ENCODE peak calls at places on chromosomes 7 and 10, in seven cellular contexts. C, U, S, V, H, B and Q are unnamed samples.
A peak's percentile ranks its signal among the peaks of the same experiment; 100 is the strongest.

GRCh38 chr7:142355328-142355727 is 97.5 kb upstream of the PRSS58 start:
- DNase-seq in C (no peak), V (peak; percentile 24), H (no peak), B (no peak), S (peak; percentile 19), U (no peak), Q (no peak)

GRCh38 chr7:114130860-114131259 is 212.1 kb upstream of the PPP1R3A start:
- DNase-seq in S (no peak), C (peak; percentile 12), V (no peak), U (no peak), B (no peak), H (no peak), Q (peak; percentile 14)

GRCh38 chr7:155862088-155862487 is 49.8 kb upstream of the SHH start:
- DNase-seq in V (no peak), C (no peak), B (no peak), H (no peak), S (no peak), U (no peak), Q (no peak)

GRCh38 chr7:155338632-155339320 is 41.1 kb downstream of the INSIG1 start:
- DNase-seq in H (no peak), U (no peak), S (no peak), B (no peak), C (no peak), V (no peak), Q (no peak)

GRCh38 chr7:17651296-17651695 is 289.0 kb downstream of the SNX13 start:
- DNase-seq in C (no peak), H (no peak), B (no peak), U (no peak), S (no peak), V (no peak), Q (no peak)

GRCh38 chr10:60315311-60315710 is 74.4 kb downstream of the ANK3 start:
- DNase-seq in B (no peak), C (no peak), H (no peak), V (no peak), S (no peak), U (no peak), Q (no peak)

GRCh38 chr10:130244928-130245495 is 108.8 kb downstream of the GLRX3 start:
- DNase-seq in C (no peak), B (no peak), S (no peak), V (no peak), H (no peak), U (no peak), Q (no peak)

GRCh38 chr10:97454330-97455036 is 8.5 kb downstream of the ZDHHC16 start:
- DNase-seq in V (no peak), H (no peak), U (no peak), B (no peak), C (no peak), S (no peak), Q (no peak)

GRCh38 chr7:143299840-143300239 is 11.7 kb downstream of the CASP2 start:
- DNase-seq in U (no peak), S (no peak), B (peak; percentile 36), H (peak; percentile 79), V (no peak), C (no peak), Q (no peak)

DNA sequence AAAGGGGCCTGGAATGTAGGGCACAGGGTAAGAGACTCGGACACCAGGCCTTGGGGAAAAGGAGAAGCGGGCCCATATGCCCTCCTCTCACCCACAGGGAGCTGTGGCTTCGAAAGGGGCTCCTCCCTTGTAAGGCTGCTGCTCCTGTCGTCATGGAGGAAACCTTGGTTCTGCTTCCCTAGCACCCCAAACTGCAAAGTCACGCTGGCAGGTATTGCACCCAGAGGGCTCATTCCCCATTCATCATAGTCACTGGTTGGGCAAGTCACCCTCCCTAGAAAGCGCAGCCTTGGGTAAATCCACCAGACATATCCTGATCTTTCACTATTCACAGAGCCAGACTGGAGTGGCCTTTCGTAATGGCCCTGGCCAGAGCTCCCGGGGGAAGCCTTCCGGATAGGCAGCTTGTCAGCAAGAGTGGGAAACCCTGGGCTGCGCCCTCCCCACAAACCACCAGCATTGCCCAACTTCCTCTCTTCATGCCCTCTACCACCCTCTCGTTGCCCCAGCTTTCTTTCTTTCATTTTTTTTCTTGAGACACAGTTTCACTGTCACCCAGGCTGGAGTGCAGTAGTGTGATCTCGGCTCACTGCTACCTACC is 121.0 kb downstream of the HIP1 start:
- DNase-seq in S (no peak), C (no peak), U (peak; percentile 82), V (peak; percentile 43), B (peak; percentile 50), H (no peak), Q (peak; percentile 91)
- H3K4me3 ChIP-seq in S (no peak overlapping the region), C (no peak overlapping the region), U (no peak overlapping the region), V (no peak overlapping the region), B (no peak overlapping the region), H (no peak overlapping the region), Q (no peak overlapping the region)

GRCh38 chr10:122098924-122099323 is 110.0 kb downstream of the TACC2 start:
- DNase-seq in U (peak; percentile 93), C (no peak), B (no peak), S (no peak), V (no peak), H (no peak), Q (peak; percentile 23)

GRCh38 chr10:122097935-122098334 is 109.0 kb downstream of the TACC2 start:
- DNase-seq in S (no peak), V (no peak), C (no peak), U (no peak), B (no peak), H (no peak), Q (no peak)

GRCh38 chr10:122102146-122102866 is 113.3 kb downstream of the TACC2 start:
- DNase-seq in B (no peak), S (no peak), C (no peak), U (no peak), H (no peak), V (no peak), Q (no peak)

GRCh38 chr10:122102867-122103525 is 114.0 kb downstream of the TACC2 start:
- DNase-seq in S (no peak), C (no peak), U (no peak), V (no peak), H (no peak), B (no peak), Q (no peak)

DNA sequence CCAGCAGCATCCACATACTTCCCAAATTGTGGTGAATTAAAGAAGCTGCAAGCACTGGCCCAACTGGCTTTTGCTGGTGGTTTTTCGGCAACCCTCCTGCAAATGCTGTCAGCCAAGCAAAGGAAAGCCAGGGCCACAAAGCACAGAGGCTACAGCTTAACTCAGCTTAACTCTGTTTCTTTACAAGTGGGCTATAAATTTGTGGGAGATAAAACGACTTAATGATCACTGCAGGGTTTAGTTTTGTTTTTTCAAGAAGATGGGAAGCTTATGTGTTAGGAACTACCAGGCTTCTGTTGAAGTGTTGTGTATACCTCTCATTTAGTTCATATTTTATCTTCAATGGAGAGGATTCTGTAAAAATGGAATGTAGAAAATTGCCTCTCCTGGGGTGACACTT is 110.6 kb downstream of the TACC2 start:
- DNase-seq in C (no peak), B (no peak), S (no peak), V (no peak), H (no peak), U (no peak), Q (peak; percentile 80)
- TF ChIP-seq CTCF in C (no peak), B (no peak), S (no peak), V (no peak), H (no peak), U (no peak), Q (no peak)

DNA sequence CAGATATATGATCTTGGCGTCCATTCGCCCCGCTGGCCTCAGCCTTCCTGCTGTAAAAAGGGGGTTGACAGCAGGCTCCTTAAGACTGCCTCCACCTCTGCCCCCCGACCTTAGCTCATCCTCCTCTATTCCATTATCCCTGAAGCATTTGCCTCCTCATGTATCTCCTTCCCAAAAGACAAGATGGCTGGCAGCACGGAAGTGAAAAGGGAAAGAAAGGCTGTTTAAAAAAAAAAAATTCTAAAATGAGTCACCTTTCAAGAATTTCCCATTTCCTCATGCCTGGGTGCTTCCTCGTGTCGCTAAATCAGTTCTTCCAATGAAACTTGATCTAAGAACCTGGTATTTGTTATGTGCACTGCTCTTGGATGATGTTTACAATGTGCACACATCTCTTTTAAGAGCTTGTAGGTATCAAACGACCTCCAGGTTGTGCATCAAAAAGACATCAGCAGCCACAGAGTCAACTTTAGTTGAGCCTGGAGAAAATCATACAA is 1.7 kb downstream of the SCRN1 start:
- DNase-seq in U (no peak), H (peak; percentile 61), B (peak; percentile 92), C (peak; percentile 74), V (peak; percentile 42), S (peak; percentile 28), Q (peak; percentile 88)
- H3K4me3 ChIP-seq in U (peak overlapping the region; percentile 82), H (peak overlapping the region; percentile 94), B (peak overlapping the region; percentile 96), C (peak overlapping the region; percentile 77), V (no peak overlapping the region), S (peak overlapping the region; percentile 84), Q (peak overlapping the region; percentile 89)

DNA sequence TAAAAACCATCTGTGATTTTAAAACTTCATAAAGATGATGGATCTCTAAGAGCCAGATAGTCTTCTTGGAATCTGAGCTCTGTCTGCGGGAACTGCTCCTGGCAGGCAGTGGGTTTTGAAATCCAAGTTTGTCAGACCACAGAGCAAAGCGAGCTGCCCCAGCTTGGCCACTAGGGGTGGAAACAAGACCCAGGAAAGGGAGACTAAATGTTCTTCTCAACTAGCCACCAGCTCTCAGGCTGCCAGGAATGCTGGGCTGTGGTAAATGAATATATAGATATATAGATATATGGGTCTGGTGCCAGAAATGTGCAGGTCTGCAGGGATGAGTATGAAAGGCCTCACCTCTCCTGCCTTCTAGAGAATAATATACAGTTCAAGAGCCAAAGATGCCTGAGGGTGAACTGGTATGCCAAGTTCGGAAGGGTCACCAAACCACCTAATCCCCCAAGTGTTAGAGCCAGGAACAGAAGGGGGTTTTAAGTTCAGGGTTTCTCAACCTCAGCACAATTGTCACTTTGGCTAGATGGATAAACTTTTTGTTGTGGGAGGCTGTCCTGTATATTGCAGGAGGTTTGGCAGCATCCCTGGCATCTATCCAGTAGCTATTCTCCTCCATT is 208.7 kb downstream of the KCNMA1 start:
- DNase-seq in B (peak; percentile 8), V (peak; percentile 68), C (peak; percentile 73), U (peak; percentile 80), S (peak; percentile 51), H (peak; percentile 79), Q (peak; percentile 85)
- TF ChIP-seq CTCF in B (peak; percentile 29), V (peak; percentile 82), C (peak; percentile 86), U (peak; percentile 61), S (peak; percentile 87), H (peak; percentile 70), Q (peak; percentile 86)

GRCh38 chr7:2689343-2689847 is 1.4 kb downstream of the AMZ1 start:
- DNase-seq in B (no peak), V (no peak), U (no peak), S (no peak), C (no peak), H (no peak), Q (no peak)
- H3K4me3 ChIP-seq in B (no peak overlapping the region), V (peak overlapping the region; percentile 49), U (peak overlapping the region; percentile 56), S (no peak overlapping the region), C (no peak overlapping the region), H (no peak overlapping the region), Q (no peak overlapping the region)

DNA sequence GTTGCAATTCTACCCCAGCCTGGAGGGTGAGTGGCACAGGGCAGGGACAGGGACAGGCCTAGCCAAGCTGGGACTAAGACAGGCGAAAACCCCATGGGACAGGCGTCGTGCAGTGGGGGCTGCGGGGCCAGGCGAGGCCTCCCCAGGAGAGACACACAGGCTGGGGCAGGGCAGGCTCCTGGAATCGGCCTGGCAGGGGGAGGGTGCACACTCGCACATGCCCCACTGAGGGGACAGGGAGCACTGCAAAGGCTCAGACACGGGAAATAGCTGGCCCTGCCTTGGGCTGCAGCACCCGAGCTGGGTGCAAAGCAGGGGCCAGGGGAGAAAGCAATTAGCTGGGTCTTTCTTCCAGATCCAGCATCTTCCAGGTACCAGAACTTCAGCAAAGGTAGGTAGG is 10.4 kb downstream of the LAT2 start:
- DNase-seq in U (no peak), C (no peak), S (no peak), B (no peak), H (no peak), V (no peak), Q (no peak)
- TF ChIP-seq CTCF in U (no peak), C (no peak), S (no peak), B (peak; percentile 22), H (no peak), V (no peak), Q (no peak)